ENCODE peak calls at places on chromosomes 5 and 9, in ten cellular contexts. Z is kidney epithelial cell, O is MM.1S, C is ovary, D is bronchial epithelial cell, V is colonic mucosa, F is transverse colon, Q is fibroblast of lung, Y is upper lobe of right lung, W is breast epithelium. N is an unnamed sample.
A peak's percentile ranks its signal among the peaks of the same experiment; 100 is the strongest.

GRCh38 chr9:127508901-127509260 is 57.6 kb downstream of the LRSAM1 start:
- DNase-seq in Z (no peak), O (no peak), C (no peak), D (no peak), V (no peak), F (no peak), Q (no peak), Y (peak; percentile 62), W (no peak), N (no peak)

GRCh38 chr5:112339761-112340160 is 79.3 kb downstream of the EPB41L4A start:
- DNase-seq in Z (no peak), O (no peak), C (no peak), D (no peak), V (no peak), F (no peak), Q (no peak), Y (no peak), W (no peak), N (no peak)

GRCh38 chr5:102623295-102623694 is 124.5 kb upstream of the SLCO6A1 start:
- DNase-seq in Z (no peak), O (no peak), C (no peak), D (no peak), V (no peak), F (no peak), Q (no peak), Y (no peak), W (no peak), N (no peak)

GRCh38 chr9:715743-716400 is 125.6 kb upstream of the DMRT1 start:
- DNase-seq in Z (no peak), O (no peak), C (no peak), D (no peak), V (no peak), F (no peak), Q (peak; percentile 61), Y (no peak), W (no peak), N (no peak)

GRCh38 chr9:121282309-121283071 is 14.5 kb downstream of the GSN start:
- DNase-seq in Z (no peak), O (no peak), C (peak; percentile 69), D (peak; percentile 59), V (peak; percentile 31), F (peak; percentile 58), Q (peak; percentile 83), Y (peak; percentile 79), W (no peak), N (no peak)

GRCh38 chr5:89105171-89105695 is 222.2 kb upstream of the MEF2C start:
- DNase-seq in Z (no peak), O (no peak), C (no peak), D (peak; percentile 26), V (no peak), F (no peak), Q (no peak), Y (no peak), W (no peak), N (no peak)

GRCh38 chr5:10478436-10478835 is 36.8 kb downstream of the ROPN1L start:
- DNase-seq in Z (no peak), O (no peak), C (no peak), D (no peak), V (no peak), F (no peak), Q (peak; percentile 46), Y (no peak), W (no peak), N (no peak)

GRCh38 chr5:122999947-123000563 is 36.5 kb downstream of the PPIC start:
- DNase-seq in Z (no peak), O (peak; percentile 74), C (no peak), D (peak; percentile 7), V (peak; percentile 18), F (peak; percentile 27), Q (peak; percentile 22), Y (peak; percentile 64), W (no peak), N (peak; percentile 47)

GRCh38 chr9:115601456-115601855 is 483.5 kb upstream of the TNC start:
- DNase-seq in Z (no peak), O (no peak), C (no peak), D (no peak), V (no peak), F (no peak), Q (no peak), Y (no peak), W (no peak), N (no peak)

GRCh38 chr9:72332351-72332750 is 32.7 kb downstream of the ZFAND5 start:
- DNase-seq in Z (no peak), O (no peak), C (no peak), D (no peak), V (no peak), F (no peak), Q (no peak), Y (no peak), W (no peak), N (no peak)

GRCh38 chr5:156584856-156585255 is 257.9 kb downstream of the SGCD start:
- DNase-seq in Z (no peak), O (no peak), C (no peak), D (no peak), V (no peak), F (no peak), Q (no peak), Y (no peak), W (no peak), N (no peak)

GRCh38 chr5:72624641-72625236 is 117.5 kb upstream of the ZNF366 start:
- DNase-seq in Z (no peak), O (no peak), C (no peak), D (no peak), V (no peak), F (no peak), Q (peak; percentile 70), Y (no peak), W (no peak), N (no peak)

GRCh38 chr9:89532944-89533343 is 35.0 kb upstream of the SEMA4D start:
- DNase-seq in Z (no peak), O (no peak), C (no peak), D (no peak), V (no peak), F (no peak), Q (no peak), Y (no peak), W (no peak), N (no peak)

GRCh38 chr9:21502586-21502985 is 20.5 kb upstream of the IFNE start:
- DNase-seq in Z (no peak), O (no peak), C (no peak), D (no peak), V (no peak), F (no peak), Q (no peak), Y (no peak), W (no peak), N (no peak)

GRCh38 chr9:130431536-130432303 is 13.0 kb upstream of the ASS1 start:
- DNase-seq in Z (no peak), O (no peak), C (no peak), D (no peak), V (no peak), F (no peak), Q (no peak), Y (no peak), W (no peak), N (no peak)

GRCh38 chr9:16626577-16627130 is 243.8 kb downstream of the BNC2 start:
- DNase-seq in Z (peak; percentile 72), O (no peak), C (no peak), D (peak; percentile 54), V (no peak), F (no peak), Q (peak; percentile 86), Y (no peak), W (no peak), N (no peak)

DNA sequence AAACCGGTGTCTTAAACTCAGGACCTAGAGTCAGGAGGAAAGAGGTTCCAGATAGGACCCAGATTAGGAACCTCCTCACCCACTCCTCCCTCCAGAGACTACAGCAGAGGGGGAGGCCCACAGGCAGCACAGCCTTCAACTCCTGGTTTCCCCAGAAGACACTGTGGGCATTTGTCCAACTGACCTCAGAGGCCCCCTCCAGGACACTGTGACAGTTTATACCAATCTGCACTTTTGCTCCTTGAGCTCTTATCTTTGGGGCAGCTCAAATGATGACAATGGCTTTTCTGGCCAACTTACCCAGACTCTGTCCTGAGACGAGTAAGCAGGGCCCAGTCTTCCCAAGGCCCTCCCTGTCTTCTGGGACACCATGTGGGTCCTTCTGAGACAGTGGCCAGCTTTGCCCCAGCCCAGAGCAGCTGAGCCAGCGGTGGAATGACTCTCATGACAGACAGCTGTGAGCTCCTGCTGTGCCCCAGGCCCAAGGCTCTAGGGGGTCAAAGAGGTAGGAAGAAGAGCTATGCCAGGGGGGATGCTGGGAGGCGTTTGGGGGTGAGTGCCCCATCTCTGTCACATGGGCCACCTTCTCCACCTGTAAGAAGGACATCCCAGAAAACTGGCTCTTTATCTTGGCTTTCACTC is 14.3 kb downstream of the OR2V2 start:
- DNase-seq in Z (no peak), O (no peak), C (peak; percentile 37), D (no peak), V (no peak), F (no peak), Q (no peak), Y (no peak), W (no peak), N (no peak)
- H3K4me3 ChIP-seq in Z (no peak overlapping the region), O (peak overlapping the region; percentile 70), C (no peak overlapping the region), D (peak overlapping the region; percentile 10), V (no peak overlapping the region), F (no peak overlapping the region), Q (no peak overlapping the region), Y (no peak overlapping the region), W (peak overlapping the region; percentile 43), N (peak overlapping the region; percentile 42)

GRCh38 chr5:92909545-92909962 is 671.5 kb downstream of the NR2F1-AS1 start:
- DNase-seq in Z (no peak), O (no peak), C (peak; percentile 12), D (no peak), V (no peak), F (no peak), Q (peak; percentile 31), Y (no peak), W (no peak), N (no peak)
- TF ChIP-seq CTCF in Z (peak; percentile 75), O (peak; percentile 34), C (no peak), D (peak; percentile 33), V (no peak), F (no peak), Q (peak; percentile 69), Y (peak; percentile 34), W (no peak), N (peak; percentile 63)

GRCh38 chr9:101325053-101325452 is 59.8 kb downstream of the BAAT start:
- DNase-seq in Z (no peak), O (no peak), C (no peak), D (no peak), V (no peak), F (no peak), Q (no peak), Y (no peak), W (no peak), N (no peak)
- H3K27me3 ChIP-seq in Z (no peaks in the 10 kb centered on the region), O (no peaks in the 10 kb centered on the region), C (no peaks in the 10 kb centered on the region), D (no peaks in the 10 kb centered on the region), V (no peaks in the 10 kb centered on the region), F (no peaks in the 10 kb centered on the region), Q (no peaks in the 10 kb centered on the region), Y (no peaks in the 10 kb centered on the region), W (no peaks in the 10 kb centered on the region), N (no peaks in the 10 kb centered on the region)

DNA sequence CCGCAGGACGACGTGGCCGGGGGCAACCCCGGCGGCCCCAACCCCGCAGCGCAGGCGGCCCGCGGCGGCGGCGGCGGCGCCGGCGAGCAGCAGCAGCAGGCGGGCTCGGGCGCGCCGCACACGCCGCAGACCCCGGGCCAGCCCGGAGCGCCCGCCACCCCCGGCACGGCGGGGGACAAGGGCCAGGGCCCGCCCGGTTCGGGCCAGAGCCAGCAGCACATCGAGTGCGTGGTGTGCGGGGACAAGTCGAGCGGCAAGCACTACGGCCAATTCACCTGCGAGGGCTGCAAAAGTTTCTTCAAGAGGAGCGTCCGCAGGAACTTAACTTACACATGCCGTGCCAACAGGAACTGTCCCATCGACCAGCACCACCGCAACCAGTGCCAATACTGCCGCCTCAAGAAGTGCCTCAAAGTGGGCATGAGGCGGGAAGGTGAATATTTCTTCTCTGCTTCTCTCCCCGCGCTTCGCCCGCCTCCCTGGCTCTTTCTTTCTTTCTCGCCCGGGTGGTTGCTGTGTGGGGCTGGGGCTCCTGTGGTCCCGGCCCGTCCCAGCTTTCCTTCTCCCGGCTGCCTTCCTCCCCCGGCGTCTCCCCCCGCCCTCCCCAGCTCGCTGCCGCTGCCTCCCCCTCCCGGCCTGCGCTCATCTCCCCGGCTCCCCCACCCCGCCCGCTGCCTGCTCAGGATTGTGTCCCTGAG is 2.2 kb downstream of the NR2F1 start:
- DNase-seq in Z (no peak), O (peak; percentile 10), C (peak; percentile 60), D (no peak), V (no peak), F (no peak), Q (no peak), Y (no peak), W (no peak), N (no peak)
- H3K4me3 ChIP-seq in Z (peak overlapping the region; percentile 77), O (no peak overlapping the region), C (peak overlapping the region; percentile 67), D (peak overlapping the region; percentile 36), V (peak overlapping the region; percentile 28), F (peak overlapping the region; percentile 37), Q (peak overlapping the region; percentile 62), Y (peak overlapping the region; percentile 56), W (peak overlapping the region; percentile 75), N (peak overlapping the region; percentile 37)

N was measured in GM06990.